ENCODE peak calls at places on chromosomes 4 and X, in six cellular contexts. Q is left lung, M is tibial artery, U is fibroblast of the aortic adventitia, P is endothelial cell, S is progenitor cell of endocrine pancreas. Y is an unnamed sample.

GRCh38 chrX:132614297-132614696 is 125.5 kb upstream of the MBNL3 start:
- DNase-seq in Q (no peak), M (no peak), U (no peak), P (no peak), S (no peak), Y (no peak)

GRCh38 chr4:24799544-24800272 is 4.3 kb downstream of the SOD3 start:
- DNase-seq in Q (peak; percentile 79), M (no peak), U (no peak), P (peak; percentile 31), S (no peak), Y (no peak)

GRCh38 chr4:20288047-20288650 is 36.4 kb downstream of the SLIT2 start:
- DNase-seq in Q (no peak), M (no peak), U (no peak), P (no peak), S (no peak), Y (no peak)

GRCh38 chrX:55713635-55714034 is 3.9 kb upstream of the RRAGB start:
- DNase-seq in Q (no peak), M (no peak), U (no peak), P (no peak), S (no peak), Y (no peak)

GRCh38 chr4:32022071-32022470 is 1301.9 kb downstream of the PCDH7 start:
- DNase-seq in Q (no peak), M (no peak), U (peak; percentile 80), P (no peak), S (no peak), Y (no peak)

GRCh38 chr4:116499-116898 is 7.8 kb upstream of the ZNF718 start:
- DNase-seq in Q (no peak), M (no peak), U (no peak), P (no peak), S (no peak), Y (no peak)

GRCh38 chr4:130689182-130689581 is 1593.2 kb downstream of the C4orf33 start:
- DNase-seq in Q (no peak), M (no peak), U (no peak), P (no peak), S (no peak), Y (no peak)

GRCh38 chr4:89331197-89331596 is 23.6 kb upstream of the GPRIN3 start:
- DNase-seq in Q (no peak), M (no peak), U (no peak), P (no peak), S (no peak), Y (no peak)

GRCh38 chr4:73703320-73703719 is 37.0 kb upstream of the CXCL8 start:
- DNase-seq in Q (no peak), M (no peak), U (no peak), P (no peak), S (no peak), Y (no peak)

GRCh38 chr4:114754616-114755015 is 156.0 kb downstream of the UGT8 start:
- DNase-seq in Q (no peak), M (no peak), U (no peak), P (no peak), S (no peak), Y (no peak)

GRCh38 chrX:124086411-124086810 is 124.9 kb downstream of the STAG2 start:
- DNase-seq in Q (no peak), M (no peak), U (no peak), P (no peak), S (no peak), Y (no peak)

GRCh38 chr4:55866290-55866907 is 13.0 kb downstream of the EXOC1 start:
- DNase-seq in Q (no peak), M (no peak), U (peak; percentile 95), P (no peak), S (no peak), Y (no peak)

GRCh38 chr4:152676052-152676854 is 3.5 kb downstream of the TMEM154 start:
- DNase-seq in Q (no peak), M (no peak), U (no peak), P (no peak), S (no peak), Y (no peak)

GRCh38 chrX:22526339-22526738 is 253.6 kb downstream of the CBLL2 start:
- DNase-seq in Q (no peak), M (no peak), U (peak; percentile 83), P (no peak), S (no peak), Y (no peak)

GRCh38 chr4:126264839-126265238 is 950.1 kb downstream of the FAT4 start:
- DNase-seq in Q (no peak), M (no peak), U (peak; percentile 32), P (no peak), S (no peak), Y (no peak)

GRCh38 chrX:115679460-115679859 is 118.5 kb downstream of the PLS3 start:
- DNase-seq in Q (no peak), M (no peak), U (peak; percentile 58), P (no peak), S (no peak), Y (no peak)
- TF ChIP-seq CTCF in Q (no peak), M (peak; percentile 54), U (peak; percentile 57), P (no peak), S (peak; percentile 41), Y (peak; percentile 90)

GRCh38 chr4:168550071-168550766 is 53.4 kb downstream of the PALLD start:
- DNase-seq in Q (no peak), M (no peak), U (peak; percentile 46), P (no peak), S (no peak), Y (no peak)
- TF ChIP-seq CTCF in Q (no peak), M (no peak), U (no peak), P (no peak), S (no peak), Y (peak; percentile 41)

GRCh38 chrX:111244238-111244750 is 26.0 kb downstream of the CAPN6 start:
- DNase-seq in Q (no peak), M (no peak), U (peak; percentile 33), P (no peak), S (no peak), Y (no peak)
- TF ChIP-seq CTCF in Q (peak; percentile 53), M (peak; percentile 49), U (peak; percentile 49), P (no peak), S (peak; percentile 79), Y (peak; percentile 81)

DNA sequence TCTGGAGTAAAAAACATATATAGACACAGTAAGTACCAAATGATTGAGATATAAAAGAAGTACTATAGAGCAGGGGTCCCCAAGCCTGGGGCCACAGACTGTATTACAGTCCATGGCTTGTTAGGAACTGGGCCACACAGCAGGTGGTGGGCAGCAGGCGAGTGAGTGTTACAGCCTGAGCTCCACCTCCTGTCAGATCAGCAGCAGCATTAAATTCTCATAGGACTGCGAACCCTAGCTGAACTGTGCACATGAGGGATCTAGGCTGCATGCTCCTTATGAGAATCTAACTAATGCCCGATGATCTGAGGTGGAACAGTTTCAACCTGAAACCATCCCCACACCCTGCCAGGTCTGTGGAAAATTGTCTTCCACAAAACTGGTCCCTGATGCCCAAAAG is 300.7 kb downstream of the NR3C2 start:
- DNase-seq in Q (no peak), M (no peak), U (no peak), P (no peak), S (no peak), Y (no peak)
- TF ChIP-seq CTCF in Q (no peak), M (no peak), U (no peak), P (no peak), S (no peak), Y (no peak)

GRCh38 chrX:38654302-38654701 is 93.0 kb downstream of the TSPAN7 start:
- DNase-seq in Q (no peak), M (no peak), U (peak; percentile 46), P (peak; percentile 7), S (no peak), Y (no peak)
- TF ChIP-seq CTCF in Q (peak; percentile 40), M (peak; percentile 35), U (peak; percentile 49), P (peak; percentile 60), S (peak; percentile 51), Y (peak; percentile 77)

GRCh38 chr4:1113311-1114009 is at the start of gene RNF212:
- DNase-seq in Q (peak; percentile 85), M (no peak), U (no peak), P (peak; percentile 32), S (no peak), Y (no peak)

GRCh38 chr4:1112174-1112820 is 1.1 kb downstream of the RNF212 start:
- DNase-seq in Q (peak; percentile 73), M (no peak), U (no peak), P (no peak), S (no peak), Y (no peak)

GRCh38 chr4:1115528-1116293 is 2.3 kb upstream of the RNF212 start:
- DNase-seq in Q (no peak), M (no peak), U (no peak), P (no peak), S (no peak), Y (no peak)

GRCh38 chr4:1112821-1113182 is 562 bp downstream of the RNF212 start:
- DNase-seq in Q (peak; percentile 59), M (no peak), U (no peak), P (no peak), S (no peak), Y (no peak)

DNA sequence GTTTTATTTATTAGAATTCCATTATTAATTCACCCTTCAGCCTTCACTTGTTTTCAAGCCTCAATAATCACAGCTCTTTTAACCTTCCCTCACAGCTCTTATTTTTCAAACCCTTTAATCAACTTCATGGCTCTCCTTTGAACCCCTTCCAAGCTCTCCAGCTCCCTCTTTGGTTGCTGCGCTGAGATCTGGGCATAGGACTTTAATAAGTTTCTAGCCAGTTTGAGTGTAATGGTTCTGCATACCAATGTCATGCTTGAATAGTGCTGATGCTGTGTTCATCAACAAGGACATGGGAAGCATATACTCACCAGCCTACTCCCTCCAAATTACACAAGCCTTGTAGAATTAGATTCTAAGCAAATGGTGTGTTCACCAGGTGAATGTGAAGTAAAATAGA is 3.5 kb upstream of the RNF212 start:
- DNase-seq in Q (no peak), M (no peak), U (peak; percentile 17), P (no peak), S (no peak), Y (no peak)
- TF ChIP-seq CTCF in Q (no peak), M (no peak), U (peak; percentile 17), P (no peak), S (no peak), Y (peak; percentile 19)

GRCh38 chrX:154374361-154375155 is at the start of gene FLNA:
- DNase-seq in Q (peak; percentile 87), M (peak; percentile 88), U (no peak), P (peak; percentile 19), S (peak; percentile 58), Y (no peak)
- TF ChIP-seq CTCF in Q (no peak), M (no peak), U (no peak), P (no peak), S (peak; percentile 37), Y (no peak)

GRCh38 chr4:71189471-71189870 is 149.3 kb upstream of the SLC4A4 start:
- DNase-seq in Q (no peak), M (no peak), U (peak; percentile 50), P (no peak), S (no peak), Y (no peak)
- TF ChIP-seq CTCF in Q (no peak), M (no peak), U (no peak), P (no peak), S (no peak), Y (peak; percentile 32)

Y was measured in chondrocyte.